ENCODE peak calls at places on chromosome 5, in eight cellular contexts. M is AG10803, F is HTR-8/SVneo, U is ovary, D is G401, I is heart left ventricle, L is nephron progenitor cell, E is left lung. G is an unnamed sample.

GRCh38 chr5:155406815-155407214 is 393.3 kb downstream of the KIF4B start:
- DNase-seq in M (no peak), F (no peak), U (no peak), D (no peak), I (no peak), L (no peak), E (no peak), G (no peak)

GRCh38 chr5:126096442-126096841 is 326.8 kb upstream of the GRAMD2B start:
- DNase-seq in M (no peak), F (no peak), U (no peak), D (no peak), I (no peak), L (no peak), E (no peak), G (no peak)

GRCh38 chr5:17189381-17190036 is 27.9 kb upstream of the BASP1 start:
- DNase-seq in M (peak), F (peak), U (peak), D (peak), I (peak), L (peak), E (no peak), G (peak)

GRCh38 chr5:131285637-131286399 is 22.0 kb downstream of the CDC42SE2 start:
- DNase-seq in M (no peak), F (no peak), U (no peak), D (no peak), I (no peak), L (no peak), E (no peak), G (no peak)

GRCh38 chr5:176543428-176544182 is 5.5 kb upstream of the CDHR2 start:
- DNase-seq in M (peak), F (peak), U (peak), D (peak), I (peak), L (peak), E (peak), G (no peak)

GRCh38 chr5:158819840-158820620 is 279.7 kb downstream of the EBF1 start:
- DNase-seq in M (peak), F (no peak), U (no peak), D (no peak), I (no peak), L (no peak), E (no peak), G (peak)

GRCh38 chr5:42500003-42500599 is 76.9 kb downstream of the GHR start:
- DNase-seq in M (no peak), F (no peak), U (no peak), D (no peak), I (no peak), L (no peak), E (no peak), G (no peak)

GRCh38 chr5:135386886-135387628 is 12.0 kb downstream of the MACROH2A1 start:
- DNase-seq in M (peak), F (peak), U (no peak), D (no peak), I (no peak), L (no peak), E (no peak), G (no peak)

GRCh38 chr5:52708463-52708862 is 79.3 kb upstream of the ITGA1 start:
- DNase-seq in M (peak), F (no peak), U (no peak), D (no peak), I (no peak), L (no peak), E (no peak), G (no peak)

GRCh38 chr5:167574381-167574780 is 717.1 kb upstream of the WWC1 start:
- DNase-seq in M (no peak), F (no peak), U (no peak), D (peak), I (no peak), L (no peak), E (no peak), G (no peak)

GRCh38 chr5:138981606-138982005 is 106.5 kb upstream of the LRRTM2 start:
- DNase-seq in M (peak), F (no peak), U (no peak), D (no peak), I (no peak), L (no peak), E (no peak), G (no peak)

GRCh38 chr5:8682381-8682780 is 813.4 kb downstream of the MTRR start:
- DNase-seq in M (no peak), F (no peak), U (no peak), D (no peak), I (no peak), L (no peak), E (no peak), G (no peak)

GRCh38 chr5:19771174-19771835 is 216.7 kb downstream of the CDH18 start:
- DNase-seq in M (no peak), F (no peak), U (no peak), D (no peak), I (no peak), L (no peak), E (no peak), G (no peak)

GRCh38 chr5:55033568-55033967 is 9.5 kb downstream of the GZMK start:
- DNase-seq in M (no peak), F (no peak), U (no peak), D (no peak), I (no peak), L (no peak), E (no peak), G (no peak)

GRCh38 chr5:15234366-15234765 is 265.6 kb upstream of the FBXL7 start:
- DNase-seq in M (no peak), F (no peak), U (no peak), D (no peak), I (no peak), L (no peak), E (no peak), G (no peak)

GRCh38 chr5:892390-893136 is at the start of the genes BRD9 and TRIP13:
- DNase-seq in M (peak), F (peak), U (peak), D (peak), I (peak), L (peak), E (peak), G (peak)

GRCh38 chr5:59799668-59800374 is 93.7 kb downstream of the PDE4D start:
- DNase-seq in M (peak), F (peak), U (no peak), D (peak), I (peak), L (peak), E (no peak), G (no peak)